ENCODE peak calls at places on chromosomes 2 and 18, in eight cellular contexts. C is mammary epithelial cell; W is islet precursor cell; T is stimulated activated CD4-positive, alpha-beta T cell treated with anti-CD3 and anti-CD28 coated beads, Interleukin-2, amount 100 ng/mL, for 48 hours; E is left cardiac atrium; L is NCI-H2081; D is RWPE2; G is NCI-H1930. X is an unnamed sample.

GRCh38 chr2:27792759-27793158 is 21.2 kb downstream of the MRPL33 start:
- DNase-seq in C (no peak), W (no peak), T (no peak), E (no peak), L (no peak), D (no peak), G (no peak), X (peak; percentile 69)

GRCh38 chr18:46073474-46074331 is 1.6 kb upstream of the PSTPIP2 start:
- DNase-seq in C (peak; percentile 63), W (peak; percentile 71), T (peak; percentile 67), E (no peak), L (peak; percentile 60), D (no peak), G (peak; percentile 26), X (no peak)

GRCh38 chr18:48834421-48835011 is 116.2 kb downstream of the SMAD7 start:
- DNase-seq in C (peak; percentile 94), W (peak; percentile 96), T (peak; percentile 60), E (peak; percentile 88), L (no peak), D (peak; percentile 96), G (no peak), X (peak; percentile 74)

GRCh38 chr2:69385443-69386151 is 1.4 kb downstream of the GFPT1 start:
- DNase-seq in C (peak; percentile 6), W (peak; percentile 11), T (no peak), E (no peak), L (no peak), D (no peak), G (peak; percentile 19), X (no peak)

GRCh38 chr2:238305965-238306679 is 14.2 kb upstream of the TRAF3IP1 start:
- DNase-seq in C (no peak), W (peak; percentile 21), T (no peak), E (no peak), L (no peak), D (no peak), G (no peak), X (no peak)

GRCh38 chr2:29119211-29119610 is 4.0 kb downstream of the CLIP4 start:
- DNase-seq in C (peak; percentile 29), W (no peak), T (no peak), E (no peak), L (no peak), D (no peak), G (no peak), X (no peak)

GRCh38 chr2:109205447-109205846 is 76.4 kb downstream of the SH3RF3 start:
- DNase-seq in C (no peak), W (no peak), T (no peak), E (no peak), L (no peak), D (no peak), G (no peak), X (no peak)

GRCh38 chr2:41496908-41497307 is 550.9 kb upstream of the PKDCC start:
- DNase-seq in C (no peak), W (no peak), T (no peak), E (no peak), L (no peak), D (no peak), G (no peak), X (no peak)

GRCh38 chr2:120108049-120108448 is 95.2 kb downstream of the EPB41L5 start:
- DNase-seq in C (peak; percentile 81), W (no peak), T (no peak), E (no peak), L (peak; percentile 81), D (no peak), G (peak; percentile 8), X (peak; percentile 17)

GRCh38 chr2:96159084-96159830 is 14.0 kb upstream of the DUSP2 start:
- DNase-seq in C (no peak), W (no peak), T (no peak), E (no peak), L (no peak), D (peak; percentile 36), G (no peak), X (no peak)

GRCh38 chr18:9209230-9209629 is 72.6 kb downstream of the ANKRD12 start:
- DNase-seq in C (no peak), W (no peak), T (no peak), E (no peak), L (no peak), D (no peak), G (no peak), X (no peak)

GRCh38 chr18:35026407-35027061 is 14.7 kb upstream of the MAPRE2 start:
- DNase-seq in C (no peak), W (no peak), T (no peak), E (no peak), L (peak; percentile 46), D (no peak), G (no peak), X (no peak)

GRCh38 chr2:100625731-100626130 is 62.9 kb downstream of the PDCL3 start:
- DNase-seq in C (no peak), W (peak; percentile 45), T (no peak), E (no peak), L (no peak), D (no peak), G (no peak), X (no peak)

GRCh38 chr2:126949775-126950174 is 51.1 kb downstream of the TEX51 start:
- DNase-seq in C (no peak), W (no peak), T (no peak), E (no peak), L (no peak), D (no peak), G (no peak), X (no peak)

GRCh38 chr2:60984717-60985116 is 32.8 kb upstream of the PEX13 start:
- DNase-seq in C (no peak), W (no peak), T (no peak), E (no peak), L (no peak), D (no peak), G (no peak), X (no peak)

GRCh38 chr2:41727711-41728110 is 320.1 kb upstream of the PKDCC start:
- DNase-seq in C (no peak), W (no peak), T (no peak), E (no peak), L (no peak), D (no peak), G (no peak), X (no peak)

GRCh38 chr2:222283634-222284033 is 15.2 kb downstream of the PAX3 start:
- DNase-seq in C (no peak), W (peak; percentile 75), T (no peak), E (no peak), L (no peak), D (no peak), G (no peak), X (no peak)

GRCh38 chr2:176566936-176567335 is 297.7 kb downstream of the MTX2 start:
- DNase-seq in C (no peak), W (no peak), T (no peak), E (no peak), L (no peak), D (no peak), G (no peak), X (no peak)

GRCh38 chr2:231379266-231380215 is 16.0 kb upstream of the B3GNT7 start:
- DNase-seq in C (peak; percentile 27), W (no peak), T (no peak), E (no peak), L (no peak), D (no peak), G (no peak), X (no peak)

GRCh38 chr2:43838560-43839267 is at the start of the genes ABCG5 and ABCG8:
- DNase-seq in C (no peak), W (no peak), T (no peak), E (no peak), L (no peak), D (no peak), G (no peak), X (no peak)

GRCh38 chr2:120647487-120647886 is 88.2 kb upstream of the GLI2 start:
- DNase-seq in C (peak; percentile 78), W (no peak), T (no peak), E (no peak), L (no peak), D (no peak), G (no peak), X (peak; percentile 47)

GRCh38 chr2:132662742-132663141 is 7.3 kb downstream of the LYPD1 start:
- DNase-seq in C (no peak), W (no peak), T (no peak), E (no peak), L (no peak), D (no peak), G (no peak), X (no peak)

GRCh38 chr2:108165750-108166149 is 74.0 kb upstream of the SULT1C3 start:
- DNase-seq in C (no peak), W (no peak), T (no peak), E (no peak), L (no peak), D (no peak), G (no peak), X (no peak)

GRCh38 chr2:63488118-63488713 is 100.1 kb downstream of the WDPCP start:
- DNase-seq in C (peak; percentile 6), W (no peak), T (no peak), E (no peak), L (peak; percentile 19), D (no peak), G (no peak), X (no peak)

GRCh38 chr18:22713511-22713910 is 219.6 kb upstream of the RBBP8 start:
- DNase-seq in C (no peak), W (no peak), T (no peak), E (no peak), L (no peak), D (no peak), G (no peak), X (no peak)

GRCh38 chr2:152715854-152716428 is 1.3 kb downstream of the PRPF40A start:
- DNase-seq in C (peak; percentile 32), W (peak; percentile 61), T (no peak), E (no peak), L (peak; percentile 51), D (no peak), G (no peak), X (no peak)

GRCh38 chr2:239465017-239466001 is 64.5 kb upstream of the HDAC4 start:
- DNase-seq in C (peak; percentile 19), W (peak; percentile 38), T (no peak), E (peak; percentile 77), L (no peak), D (peak; percentile 83), G (no peak), X (no peak)

GRCh38 chr2:181106229-181106628 is 125.8 kb downstream of the UBE2E3 start:
- DNase-seq in C (no peak), W (no peak), T (no peak), E (no peak), L (no peak), D (no peak), G (no peak), X (no peak)

GRCh38 chr2:191246820-191247380 is 1.7 kb downstream of the MYO1B start:
- DNase-seq in C (peak; percentile 29), W (peak; percentile 69), T (no peak), E (no peak), L (no peak), D (no peak), G (no peak), X (no peak)

GRCh38 chr2:57882895-57883515 is 163.6 kb upstream of the VRK2 start:
- DNase-seq in C (no peak), W (no peak), T (no peak), E (no peak), L (peak; percentile 97), D (no peak), G (no peak), X (no peak)

GRCh38 chr18:10121028-10121427 is 207.2 kb downstream of the VAPA start:
- DNase-seq in C (no peak), W (no peak), T (no peak), E (no peak), L (no peak), D (no peak), G (no peak), X (no peak)

GRCh38 chr2:241584446-241584845 is 25.9 kb downstream of the BOK start:
- DNase-seq in C (peak; percentile 16), W (no peak), T (no peak), E (no peak), L (no peak), D (no peak), G (no peak), X (no peak)

GRCh38 chr2:152452256-152452973 is 117.4 kb downstream of the FMNL2 start:
- DNase-seq in C (no peak), W (no peak), T (no peak), E (no peak), L (no peak), D (no peak), G (no peak), X (no peak)

GRCh38 chr2:135743860-135744259 is 2.2 kb downstream of the UBXN4 start:
- DNase-seq in C (no peak), W (no peak), T (no peak), E (no peak), L (no peak), D (no peak), G (no peak), X (no peak)